ENCODE peak calls at places on chromosomes 12 and 14, in ten cellular contexts. Y, R, D, U, I, J, Q, H, C and S are unnamed samples.

GRCh38 chr14:100017578-100017977 is 47.6 kb upstream of the EVL start:
- DNase-seq in C (no peak), I (no peak), Q (no peak), R (no peak), D (no peak), U (no peak), Y (no peak), H (peak; percentile 89), J (no peak), S (no peak)

GRCh38 chr12:47302111-47302597 is 222.4 kb upstream of the AMIGO2 start:
- DNase-seq in H (peak; percentile 34), R (no peak), U (peak; percentile 54), C (no peak), J (no peak), Q (no peak), Y (no peak), D (no peak), I (no peak), S (no peak)

GRCh38 chr12:18165422-18165871 is 75.5 kb upstream of the RERGL start:
- DNase-seq in Q (no peak), J (no peak), Y (no peak), R (no peak), U (no peak), D (peak; percentile 68), C (no peak), I (no peak), H (peak; percentile 63), S (no peak)

GRCh38 chr12:92987362-92987761 is 58.3 kb upstream of the EEA1 start:
- DNase-seq in D (peak; percentile 82), H (peak; percentile 62), C (peak; percentile 57), J (peak; percentile 18), Y (no peak), U (peak; percentile 71), I (peak; percentile 14), R (no peak), Q (peak; percentile 68), S (no peak)

GRCh38 chr12:53623526-53623925 is 2.7 kb downstream of the ATF7 start:
- DNase-seq in C (no peak), D (peak; percentile 61), J (no peak), I (no peak), Q (no peak), H (peak; percentile 62), U (peak; percentile 35), R (no peak), Y (no peak), S (no peak)

GRCh38 chr12:32501835-32502333 is 102.5 kb downstream of the FGD4 start:
- DNase-seq in I (peak; percentile 70), Y (peak; percentile 53), H (peak; percentile 80), J (peak; percentile 60), R (no peak), U (no peak), D (peak; percentile 79), Q (peak; percentile 39), C (peak; percentile 32), S (no peak)

GRCh38 chr12:109949089-109949488 is 47.1 kb downstream of the GIT2 start:
- DNase-seq in H (peak; percentile 86), Q (no peak), Y (no peak), D (peak; percentile 68), R (no peak), C (no peak), U (no peak), J (no peak), I (no peak), S (no peak)

GRCh38 chr14:67569011-67569650 is 30.9 kb downstream of the PIGH start:
- DNase-seq in C (no peak), I (no peak), Y (no peak), J (peak; percentile 68), R (peak; percentile 55), H (no peak), Q (no peak), U (no peak), D (no peak), S (no peak)

GRCh38 chr12:15306605-15307004 is 15.7 kb upstream of the PTPRO start:
- DNase-seq in H (no peak), J (no peak), C (no peak), D (no peak), I (no peak), Y (no peak), Q (no peak), U (no peak), R (no peak), S (no peak)

GRCh38 chr14:68244272-68244975 is 424.8 kb downstream of the RAD51B start:
- DNase-seq in U (no peak), C (no peak), R (no peak), H (peak; percentile 39), Y (no peak), Q (no peak), D (no peak), I (no peak), J (no peak), S (no peak)

GRCh38 chr14:104843442-104844305 is 21.4 kb upstream of the CEP170B start:
- DNase-seq in Q (no peak), H (no peak), C (no peak), D (no peak), R (peak; percentile 67), J (peak; percentile 58), Y (no peak), U (no peak), I (peak; percentile 49), S (no peak)

GRCh38 chr12:91344408-91344807 is 161.8 kb upstream of the DCN start:
- DNase-seq in R (no peak), U (no peak), C (no peak), D (no peak), Q (no peak), I (no peak), J (no peak), H (no peak), Y (no peak), S (no peak)

GRCh38 chr12:80101126-80101525 is 1.8 kb downstream of the OTOGL start:
- DNase-seq in U (no peak), H (peak; percentile 29), D (no peak), C (peak; percentile 62), J (no peak), R (no peak), I (no peak), Q (no peak), Y (no peak), S (no peak)

GRCh38 chr12:127239781-127240180 is 1027.2 kb upstream of the TMEM132C start:
- DNase-seq in J (no peak), U (no peak), Q (no peak), R (no peak), I (no peak), D (no peak), Y (no peak), C (no peak), H (peak; percentile 63), S (no peak)

GRCh38 chr14:62018606-62019005 is 256.4 kb downstream of the SNAPC1 start:
- DNase-seq in Q (no peak), J (no peak), U (no peak), C (no peak), H (no peak), Y (no peak), R (no peak), D (no peak), I (no peak), S (no peak)

GRCh38 chr12:85277900-85278597 is 2.0 kb upstream of the ALX1 start:
- DNase-seq in Q (no peak), J (no peak), Y (peak; percentile 40), D (peak; percentile 22), U (no peak), I (peak; percentile 24), R (no peak), H (peak; percentile 0), C (no peak), S (peak; percentile 50)

GRCh38 chr12:113207621-113208040 is 13.6 kb upstream of the TPCN1 start:
- DNase-seq in C (no peak), H (peak; percentile 42), Y (no peak), R (no peak), Q (no peak), I (no peak), J (no peak), D (no peak), U (no peak), S (no peak)

GRCh38 chr12:3319723-3320492 is 171.1 kb upstream of the PRMT8 start:
- DNase-seq in Q (no peak), Y (no peak), I (no peak), C (no peak), R (no peak), H (no peak), U (peak; percentile 35), J (no peak), D (no peak), S (no peak)
- TF ChIP-seq CTCF in Q (no peak), Y (no peak), I (no peak), C (no peak), R (no peak), H (peak; percentile 10), U (no peak), J (no peak), D (no peak), S (no peak)

GRCh38 chr12:868722-869121 is 80.8 kb downstream of the RAD52 start:
- DNase-seq in C (no peak), D (no peak), J (no peak), U (no peak), Q (no peak), Y (no peak), H (no peak), R (no peak), I (no peak), S (no peak)
- TF ChIP-seq CTCF in C (no peak), D (peak; percentile 30), J (no peak), U (no peak), Q (no peak), Y (no peak), H (peak; percentile 13), R (no peak), I (no peak), S (no peak)

GRCh38 chr14:76112889-76113611 is 38.7 kb upstream of the GPATCH2L start:
- DNase-seq in H (no peak), J (no peak), Q (no peak), Y (no peak), C (no peak), R (no peak), U (no peak), D (no peak), I (no peak), S (no peak)
- TF ChIP-seq CTCF in H (no peak), J (no peak), Q (no peak), Y (no peak), C (no peak), R (no peak), U (no peak), D (no peak), I (no peak), S (no peak)

GRCh38 chr12:25587346-25587745 is 34.3 kb upstream of the LMNTD1 start:
- DNase-seq in Y (no peak), D (no peak), C (no peak), Q (no peak), J (no peak), I (no peak), U (no peak), R (no peak), H (no peak), S (no peak)

GRCh38 chr12:25594376-25594775 is 41.3 kb upstream of the LMNTD1 start:
- DNase-seq in U (no peak), Q (peak; percentile 28), J (no peak), C (no peak), H (no peak), D (no peak), I (no peak), Y (no peak), R (no peak), S (no peak)

GRCh38 chr12:25590021-25590721 is 37.1 kb upstream of the LMNTD1 start:
- DNase-seq in Q (no peak), I (no peak), R (no peak), H (peak; percentile 40), J (no peak), U (no peak), D (no peak), C (no peak), Y (no peak), S (no peak)

GRCh38 chr12:25592725-25593495 is 39.8 kb upstream of the LMNTD1 start:
- DNase-seq in U (no peak), D (no peak), H (no peak), C (no peak), R (no peak), Y (no peak), I (no peak), J (no peak), Q (no peak), S (no peak)

GRCh38 chr12:25591132-25591531 is 38.0 kb upstream of the LMNTD1 start:
- DNase-seq in U (peak; percentile 3), Q (no peak), R (no peak), Y (no peak), I (peak; percentile 8), D (no peak), C (no peak), H (no peak), J (no peak), S (no peak)
- TF ChIP-seq CTCF in U (no peak), Q (no peak), R (no peak), Y (no peak), I (no peak), D (peak; percentile 30), C (no peak), H (peak; percentile 28), J (no peak), S (no peak)